ENCODE peak calls at places on chromosomes 6 and 20, in six cellular contexts. L is CD8-positive, alpha-beta memory T cell; K is heart left ventricle; N is uterus; B is HepG2; F is Peyer's patch. P is an unnamed sample.

GRCh38 chr6:52590634-52590985 is 13.8 kb upstream of the TRAM2 start:
- DNase-seq in L (no peak), B (peak), F (no peak), N (no peak), K (no peak), P (no peak)

GRCh38 chr20:3167738-3168078 is 5.6 kb downstream of the LZTS3 start:
- DNase-seq in B (no peak), L (no peak), F (no peak), K (no peak), N (no peak), P (no peak)

GRCh38 chr20:59993736-59994484 is 35.7 kb downstream of the CDH26 start:
- DNase-seq in N (no peak), F (no peak), B (no peak), L (no peak), K (no peak), P (no peak)

GRCh38 chr20:60407011-60407771 is 449.0 kb downstream of the CDH26 start:
- DNase-seq in N (no peak), K (no peak), B (no peak), L (no peak), F (no peak), P (no peak)

GRCh38 chr6:129717287-129717686 is 7.3 kb upstream of the ARHGAP18 start:
- DNase-seq in F (no peak), B (peak), L (no peak), K (no peak), N (no peak), P (peak)

GRCh38 chr20:32339116-32339515 is 19.0 kb upstream of the ASXL1 start:
- DNase-seq in L (no peak), B (no peak), K (no peak), N (no peak), F (no peak), P (no peak)

GRCh38 chr6:31620586-31621319 is at the start of gene PRRC2A:
- DNase-seq in K (peak), L (peak), B (no peak), N (no peak), F (peak), P (no peak)

GRCh38 chr6:74410630-74411029 is 714.6 kb downstream of the CD109 start:
- DNase-seq in K (no peak), F (no peak), L (no peak), B (no peak), N (no peak), P (peak)

GRCh38 chr20:14219801-14220461 is 117.5 kb downstream of the FLRT3 start:
- DNase-seq in K (peak), B (no peak), N (no peak), L (no peak), F (peak), P (no peak)

GRCh38 chr6:5510734-5511133 is 249.4 kb downstream of the FARS2 start:
- DNase-seq in N (no peak), K (no peak), L (no peak), B (no peak), F (no peak), P (no peak)

GRCh38 chr6:168527451-168528210 is 86.6 kb downstream of the SMOC2 start:
- DNase-seq in N (no peak), F (no peak), B (no peak), K (no peak), L (no peak), P (peak)

GRCh38 chr20:58117944-58118343 is 110.5 kb downstream of the ANKRD60 start:
- DNase-seq in B (no peak), F (no peak), K (no peak), N (no peak), L (no peak), P (peak)

GRCh38 chr20:58308680-58309527 is 611 bp upstream of the RAB22A start:
- DNase-seq in L (no peak), B (no peak), N (peak), F (peak), K (peak), P (peak)

GRCh38 chr6:74534485-74535211 is 671.2 kb downstream of the COL12A1 start:
- DNase-seq in F (no peak), N (no peak), K (no peak), L (no peak), B (peak), P (peak)

GRCh38 chr6:106134087-106134770 is 48.1 kb downstream of the PRDM1 start:
- DNase-seq in K (no peak), F (no peak), L (no peak), B (no peak), N (no peak), P (no peak)

GRCh38 chr6:6723316-6723715 is 134.8 kb downstream of the LY86 start:
- DNase-seq in N (no peak), K (no peak), L (no peak), F (no peak), B (no peak), P (no peak)

GRCh38 chr6:169577974-169578373 is 123.9 kb downstream of the WDR27 start:
- DNase-seq in L (no peak), K (no peak), N (no peak), B (no peak), F (no peak), P (peak)

GRCh38 chr6:109446541-109446940 is 6.0 kb downstream of the SMPD2 start:
- DNase-seq in N (no peak), K (no peak), B (no peak), L (no peak), F (no peak), P (no peak)
- H3K4me3 ChIP-seq in N (no peak), K (no peak), B (no peak), L (no peak), F (no peak), P (no peak)

GRCh38 chr6:28399370-28400121 is at the start of gene ZSCAN12:
- DNase-seq in L (peak), N (peak), K (peak), B (peak), F (peak), P (peak)

GRCh38 chr6:28393912-28394662 is 5.5 kb downstream of the ZSCAN12 start:
- DNase-seq in F (no peak), K (no peak), N (no peak), B (peak), L (no peak), P (peak)

GRCh38 chr6:28390688-28391087 is 8.9 kb downstream of the ZSCAN12 start:
- DNase-seq in N (no peak), L (no peak), B (no peak), F (no peak), K (no peak), P (no peak)

GRCh38 chr6:28400122-28400451 is 540 bp upstream of the ZSCAN12 start:
- DNase-seq in K (no peak), B (no peak), L (no peak), F (no peak), N (no peak), P (peak)

GRCh38 chr6:28395918-28396317 is 3.6 kb downstream of the ZSCAN12 start:
- DNase-seq in L (no peak), K (no peak), F (no peak), N (no peak), B (no peak), P (no peak)
- H3K4me3 ChIP-seq in L (no peak), K (no peak), F (no peak), N (no peak), B (no peak), P (no peak)

GRCh38 chr20:51734876-51735499 is 33.2 kb downstream of the ATP9A start:
- DNase-seq in F (no peak), B (peak), N (no peak), K (no peak), L (no peak), P (no peak)

GRCh38 chr20:51729771-51730170 is 38.4 kb downstream of the ATP9A start:
- DNase-seq in N (no peak), F (no peak), B (no peak), K (no peak), L (no peak), P (no peak)

GRCh38 chr20:51732454-51732791 is 35.8 kb downstream of the ATP9A start:
- DNase-seq in F (no peak), K (no peak), N (peak), L (no peak), B (no peak), P (peak)

GRCh38 chr20:51733070-51733469 is 35.1 kb downstream of the ATP9A start:
- DNase-seq in N (no peak), B (no peak), L (no peak), K (no peak), F (no peak), P (no peak)

DNA sequence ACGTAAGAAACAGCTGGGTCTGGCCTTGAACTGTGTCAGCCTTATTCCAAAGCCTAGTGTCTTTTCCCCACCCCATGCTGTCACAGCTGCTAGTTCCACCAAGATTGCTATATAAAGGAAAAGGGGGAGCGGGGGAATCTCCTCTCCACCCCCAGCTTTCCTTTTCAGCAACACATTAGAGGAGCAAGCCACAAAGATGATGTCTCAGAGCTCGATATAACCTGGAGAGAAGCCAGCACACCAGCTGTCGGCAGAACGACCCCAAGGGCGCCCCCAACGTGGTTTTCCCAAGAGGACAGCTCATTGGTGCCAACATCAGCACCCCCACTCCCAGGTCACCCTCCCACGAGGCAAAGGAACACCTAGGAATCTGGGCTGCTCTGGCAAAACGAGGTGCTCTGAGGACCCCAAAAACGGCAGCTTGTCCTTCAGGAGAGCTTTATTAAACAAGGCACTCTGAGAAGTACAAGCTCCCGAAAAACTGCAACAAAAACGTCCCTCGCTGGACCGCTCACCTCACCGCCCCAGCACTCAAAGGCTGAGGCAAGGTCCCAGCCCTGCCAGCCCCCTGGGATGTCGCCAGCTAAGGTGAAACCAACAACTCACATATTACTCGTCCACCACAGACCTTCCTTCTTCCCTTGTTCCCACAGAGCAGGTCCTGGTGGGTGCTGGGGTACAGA is 36.3 kb downstream of the ATP9A start:
- DNase-seq in N (no peak), K (peak), F (no peak), L (no peak), B (no peak), P (peak)
- H3K4me3 ChIP-seq in N (no peak), K (peak), F (peak), L (no peak), B (no peak), P (no peak)

GRCh38 chr20:45408646-45409213 is 641 bp downstream of the DBNDD2 start:
- DNase-seq in K (peak), B (no peak), F (no peak), N (no peak), L (no peak), P (no peak)
- H3K4me3 ChIP-seq in K (peak), B (no peak), F (peak), N (no peak), L (no peak), P (no peak)

DNA sequence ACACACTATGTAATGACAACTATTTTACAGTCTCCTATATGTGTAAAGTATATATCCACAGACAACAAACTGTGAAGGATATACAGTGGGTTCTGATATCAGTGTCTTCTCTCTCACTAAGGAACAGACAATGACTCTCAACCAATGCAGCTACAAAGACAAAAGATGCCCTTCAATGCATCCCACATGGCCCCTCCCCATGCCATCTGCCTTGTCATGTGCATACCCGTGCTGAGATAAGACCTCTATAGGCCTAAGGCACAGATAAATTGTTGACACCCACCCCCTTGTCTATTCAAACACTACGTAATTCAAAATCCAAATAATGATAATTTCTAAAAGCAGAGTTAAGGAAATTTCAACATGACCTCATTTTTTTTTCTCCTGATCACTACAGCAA is 1123.5 kb upstream of the MAP3K7 start:
- DNase-seq in K (no peak), B (no peak), F (no peak), L (no peak), N (no peak), P (no peak)
- H3K4me3 ChIP-seq in K (no peak), B (no peak), F (no peak), L (no peak), N (no peak), P (no peak)

GRCh38 chr6:30101423-30101938 is 11.4 kb downstream of the TRIM31 start:
- DNase-seq in N (no peak), K (no peak), L (no peak), F (no peak), B (peak), P (no peak)

GRCh38 chr6:30102701-30103629 is 9.9 kb downstream of the TRIM31 start:
- DNase-seq in N (peak), K (peak), F (peak), B (peak), L (peak), P (peak)

GRCh38 chr6:30100154-30100553 is 12.7 kb downstream of the TRIM31 start:
- DNase-seq in N (no peak), L (no peak), B (no peak), F (no peak), K (no peak), P (no peak)

GRCh38 chr6:30101939-30102700 is 10.8 kb downstream of the TRIM31 start:
- DNase-seq in K (peak), N (peak), F (peak), L (peak), B (peak), P (peak)

DNA sequence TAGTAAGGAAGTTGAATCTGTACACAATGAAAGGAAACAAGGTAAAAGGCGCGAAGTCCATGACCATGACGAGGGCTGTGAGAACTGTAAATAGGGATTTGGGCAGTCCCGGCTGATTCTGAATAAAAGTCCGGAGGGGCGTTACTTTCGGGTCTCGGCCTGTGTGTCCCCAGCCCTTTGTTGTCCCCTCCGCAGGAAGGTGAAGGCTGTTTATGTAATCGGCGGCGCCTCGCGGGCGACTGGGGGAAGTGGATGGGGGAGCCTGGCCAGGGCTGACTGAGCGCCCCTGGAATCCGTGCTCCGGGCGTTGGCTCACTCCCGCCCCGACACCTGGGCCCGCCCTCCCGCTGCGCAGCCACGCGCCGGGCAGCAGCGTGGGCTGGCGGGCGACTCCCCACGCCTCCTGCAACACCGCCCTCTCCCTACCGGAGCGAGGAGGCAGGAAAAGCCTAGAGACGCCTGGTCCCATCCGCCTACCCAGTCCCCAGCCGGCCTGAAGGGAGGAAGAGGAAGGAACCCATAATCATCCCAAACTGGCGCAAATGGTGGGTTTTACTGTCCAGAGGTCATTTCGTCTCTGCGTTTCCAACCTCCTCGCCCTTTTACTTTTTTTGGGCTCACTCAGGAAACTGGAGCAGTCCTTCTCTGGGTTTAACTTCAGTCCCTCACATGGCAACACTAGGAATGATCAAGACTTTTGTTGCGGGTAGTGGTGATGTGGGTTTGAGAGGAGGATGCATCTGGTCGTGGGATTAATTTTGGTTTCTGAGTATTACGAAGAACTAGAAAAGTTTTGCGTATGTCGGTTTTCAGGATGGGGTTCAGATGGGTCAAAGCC is 12.1 kb downstream of the TRIM31 start:
- DNase-seq in K (peak), F (peak), B (peak), N (peak), L (peak), P (no peak)
- H3K4me3 ChIP-seq in K (peak), F (peak), B (peak), N (peak), L (peak), P (no peak)

DNA sequence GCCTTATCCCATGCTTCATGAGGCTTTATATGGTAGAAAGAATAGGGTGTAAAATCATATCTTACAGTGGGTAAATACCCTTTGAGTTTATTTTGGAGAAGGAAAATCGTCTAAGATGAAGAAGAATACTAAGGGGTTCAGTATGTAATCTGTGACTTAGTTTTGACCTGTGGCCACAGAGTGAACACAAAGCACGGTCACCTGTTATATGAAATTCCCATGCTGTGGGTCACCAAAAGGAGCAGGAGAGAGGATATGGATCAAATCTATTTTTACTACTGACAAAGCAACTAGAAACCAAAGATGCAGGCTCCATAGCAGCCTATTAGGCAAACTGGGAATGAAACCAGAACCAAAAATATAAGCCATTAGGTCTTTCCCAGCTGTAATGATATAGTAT is 3.6 kb upstream of the HAO1 start:
- DNase-seq in B (no peak), N (no peak), K (no peak), F (no peak), L (no peak), P (no peak)
- H3K4me3 ChIP-seq in B (no peak), N (no peak), K (no peak), F (no peak), L (no peak), P (no peak)

GRCh38 chr20:6014957-6015356 is 38.9 kb downstream of the LRRN4 start:
- DNase-seq in F (no peak), L (no peak), B (no peak), K (no peak), N (no peak), P (no peak)
- H3K4me3 ChIP-seq in F (no peak), L (no peak), B (no peak), K (no peak), N (no peak), P (no peak)

DNA sequence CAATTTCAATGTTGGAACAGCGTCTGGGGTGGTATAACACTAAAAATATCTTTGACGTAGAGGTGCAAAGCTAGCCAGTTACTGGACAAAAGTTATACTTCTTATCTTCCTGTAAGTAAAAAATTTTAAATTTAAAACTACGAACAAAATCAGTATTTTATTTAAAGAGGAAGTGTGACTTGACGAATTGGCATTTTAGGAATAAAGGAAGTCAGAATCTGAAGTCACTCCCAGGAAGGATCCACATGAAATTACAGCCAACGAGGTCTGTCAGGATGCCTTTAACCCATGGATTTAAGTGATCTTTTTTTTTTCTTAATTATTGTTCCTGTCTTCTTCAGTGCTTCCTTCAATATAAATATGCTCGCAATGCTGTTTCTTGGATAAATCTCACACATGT is 27.2 kb upstream of the SNX9 start:
- DNase-seq in N (no peak), F (no peak), K (no peak), L (no peak), B (no peak), P (no peak)
- H3K4me3 ChIP-seq in N (no peak), F (no peak), K (no peak), L (no peak), B (no peak), P (no peak)